ENCODE peak calls at places on chromosomes 13 and 19, in seven cellular contexts. One of them, this sample, is unnamed.

GRCh38 chr19:37953125-37953524 is 46.1 kb downstream of the SIPA1L3 start:
- DNase-seq in tibial artery: no peak
- DNase-seq in activated T-helper 1 cell treated with anti-CD3 and anti-CD28 coated beads, Interleukin-12 subunit alpha, Interleukin-12 subunit beta, Interleukin-2, Interleukin-4 antibody, amounts not matched to agents 30 ng/mL and 10 ng/mL and 1 ng/mL, durations not matched to agents 14 hours and 24 hours and 36 hours: no peak
- DNase-seq in endothelial cell: no peak
- DNase-seq in T-helper 2 cell: no peak
- DNase-seq in stimulated activated CD4-positive, alpha-beta T cell treated with anti-CD3 and anti-CD28 coated beads, Interleukin-4, amount 100 ng/mL, for 1 hour: no peak
- DNase-seq in WTC11: no peak
- DNase-seq in this sample: no peak

GRCh38 chr13:44620057-44620456 is 43.9 kb upstream of the TSC22D1 start:
- DNase-seq in tibial artery: no peak
- DNase-seq in activated T-helper 1 cell treated with anti-CD3 and anti-CD28 coated beads, Interleukin-12 subunit alpha, Interleukin-12 subunit beta, Interleukin-2, Interleukin-4 antibody, amounts not matched to agents 30 ng/mL and 10 ng/mL and 1 ng/mL, durations not matched to agents 14 hours and 24 hours and 36 hours: no peak
- DNase-seq in endothelial cell: no peak
- DNase-seq in T-helper 2 cell: no peak
- DNase-seq in stimulated activated CD4-positive, alpha-beta T cell treated with anti-CD3 and anti-CD28 coated beads, Interleukin-4, amount 100 ng/mL, for 1 hour: no peak
- DNase-seq in WTC11: no peak
- DNase-seq in this sample: peak; percentile 24

GRCh38 chr13:93554514-93554913 is 327.9 kb downstream of the GPC6 start:
- DNase-seq in tibial artery: no peak
- DNase-seq in activated T-helper 1 cell treated with anti-CD3 and anti-CD28 coated beads, Interleukin-12 subunit alpha, Interleukin-12 subunit beta, Interleukin-2, Interleukin-4 antibody, amounts not matched to agents 30 ng/mL and 10 ng/mL and 1 ng/mL, durations not matched to agents 14 hours and 24 hours and 36 hours: no peak
- DNase-seq in endothelial cell: no peak
- DNase-seq in T-helper 2 cell: no peak
- DNase-seq in stimulated activated CD4-positive, alpha-beta T cell treated with anti-CD3 and anti-CD28 coated beads, Interleukin-4, amount 100 ng/mL, for 1 hour: no peak
- DNase-seq in WTC11: no peak
- DNase-seq in this sample: no peak

GRCh38 chr13:40406405-40407138 is 259.9 kb downstream of the FOXO1 start:
- DNase-seq in tibial artery: no peak
- DNase-seq in activated T-helper 1 cell treated with anti-CD3 and anti-CD28 coated beads, Interleukin-12 subunit alpha, Interleukin-12 subunit beta, Interleukin-2, Interleukin-4 antibody, amounts not matched to agents 30 ng/mL and 10 ng/mL and 1 ng/mL, durations not matched to agents 14 hours and 24 hours and 36 hours: no peak
- DNase-seq in endothelial cell: no peak
- DNase-seq in T-helper 2 cell: no peak
- DNase-seq in stimulated activated CD4-positive, alpha-beta T cell treated with anti-CD3 and anti-CD28 coated beads, Interleukin-4, amount 100 ng/mL, for 1 hour: no peak
- DNase-seq in WTC11: no peak
- DNase-seq in this sample: no peak

GRCh38 chr13:49218493-49219051 is 1.6 kb upstream of the MLNR start:
- DNase-seq in tibial artery: no peak
- DNase-seq in activated T-helper 1 cell treated with anti-CD3 and anti-CD28 coated beads, Interleukin-12 subunit alpha, Interleukin-12 subunit beta, Interleukin-2, Interleukin-4 antibody, amounts not matched to agents 30 ng/mL and 10 ng/mL and 1 ng/mL, durations not matched to agents 14 hours and 24 hours and 36 hours: no peak
- DNase-seq in endothelial cell: no peak
- DNase-seq in T-helper 2 cell: no peak
- DNase-seq in stimulated activated CD4-positive, alpha-beta T cell treated with anti-CD3 and anti-CD28 coated beads, Interleukin-4, amount 100 ng/mL, for 1 hour: no peak
- DNase-seq in WTC11: peak; percentile 38
- DNase-seq in this sample: no peak

GRCh38 chr13:30892966-30893365 is 13.1 kb upstream of the MEDAG start:
- DNase-seq in tibial artery: peak; percentile 79
- DNase-seq in activated T-helper 1 cell treated with anti-CD3 and anti-CD28 coated beads, Interleukin-12 subunit alpha, Interleukin-12 subunit beta, Interleukin-2, Interleukin-4 antibody, amounts not matched to agents 30 ng/mL and 10 ng/mL and 1 ng/mL, durations not matched to agents 14 hours and 24 hours and 36 hours: no peak
- DNase-seq in endothelial cell: peak; percentile 76
- DNase-seq in T-helper 2 cell: peak; percentile 14
- DNase-seq in stimulated activated CD4-positive, alpha-beta T cell treated with anti-CD3 and anti-CD28 coated beads, Interleukin-4, amount 100 ng/mL, for 1 hour: peak; percentile 16
- DNase-seq in WTC11: peak; percentile 89
- DNase-seq in this sample: peak; percentile 48

GRCh38 chr13:106281426-106281825 is 254.0 kb downstream of the EFNB2 start:
- DNase-seq in tibial artery: no peak
- DNase-seq in activated T-helper 1 cell treated with anti-CD3 and anti-CD28 coated beads, Interleukin-12 subunit alpha, Interleukin-12 subunit beta, Interleukin-2, Interleukin-4 antibody, amounts not matched to agents 30 ng/mL and 10 ng/mL and 1 ng/mL, durations not matched to agents 14 hours and 24 hours and 36 hours: no peak
- DNase-seq in endothelial cell: no peak
- DNase-seq in T-helper 2 cell: no peak
- DNase-seq in stimulated activated CD4-positive, alpha-beta T cell treated with anti-CD3 and anti-CD28 coated beads, Interleukin-4, amount 100 ng/mL, for 1 hour: no peak
- DNase-seq in WTC11: no peak
- DNase-seq in this sample: no peak

GRCh38 chr19:52923782-52924593 is 760 bp upstream of the ZNF888 start:
- DNase-seq in tibial artery: peak; percentile 63
- DNase-seq in activated T-helper 1 cell treated with anti-CD3 and anti-CD28 coated beads, Interleukin-12 subunit alpha, Interleukin-12 subunit beta, Interleukin-2, Interleukin-4 antibody, amounts not matched to agents 30 ng/mL and 10 ng/mL and 1 ng/mL, durations not matched to agents 14 hours and 24 hours and 36 hours: no peak
- DNase-seq in endothelial cell: peak; percentile 35
- DNase-seq in T-helper 2 cell: no peak
- DNase-seq in stimulated activated CD4-positive, alpha-beta T cell treated with anti-CD3 and anti-CD28 coated beads, Interleukin-4, amount 100 ng/mL, for 1 hour: no peak
- DNase-seq in WTC11: peak; percentile 54
- DNase-seq in this sample: peak; percentile 19

GRCh38 chr19:33798701-33799111 is 2.0 kb downstream of the KCTD15 start:
- DNase-seq in tibial artery: no peak
- DNase-seq in activated T-helper 1 cell treated with anti-CD3 and anti-CD28 coated beads, Interleukin-12 subunit alpha, Interleukin-12 subunit beta, Interleukin-2, Interleukin-4 antibody, amounts not matched to agents 30 ng/mL and 10 ng/mL and 1 ng/mL, durations not matched to agents 14 hours and 24 hours and 36 hours: no peak
- DNase-seq in endothelial cell: peak; percentile 18
- DNase-seq in T-helper 2 cell: no peak
- DNase-seq in stimulated activated CD4-positive, alpha-beta T cell treated with anti-CD3 and anti-CD28 coated beads, Interleukin-4, amount 100 ng/mL, for 1 hour: no peak
- DNase-seq in WTC11: no peak
- DNase-seq in this sample: no peak

GRCh38 chr19:1873524-1874473 is 10.4 kb upstream of the KLF16 start:
- DNase-seq in tibial artery: no peak
- DNase-seq in activated T-helper 1 cell treated with anti-CD3 and anti-CD28 coated beads, Interleukin-12 subunit alpha, Interleukin-12 subunit beta, Interleukin-2, Interleukin-4 antibody, amounts not matched to agents 30 ng/mL and 10 ng/mL and 1 ng/mL, durations not matched to agents 14 hours and 24 hours and 36 hours: no peak
- DNase-seq in endothelial cell: no peak
- DNase-seq in T-helper 2 cell: no peak
- DNase-seq in stimulated activated CD4-positive, alpha-beta T cell treated with anti-CD3 and anti-CD28 coated beads, Interleukin-4, amount 100 ng/mL, for 1 hour: no peak
- DNase-seq in WTC11: no peak
- DNase-seq in this sample: no peak

GRCh38 chr13:73602295-73602694 is 531.9 kb downstream of the KLF12 start:
- DNase-seq in tibial artery: no peak
- DNase-seq in activated T-helper 1 cell treated with anti-CD3 and anti-CD28 coated beads, Interleukin-12 subunit alpha, Interleukin-12 subunit beta, Interleukin-2, Interleukin-4 antibody, amounts not matched to agents 30 ng/mL and 10 ng/mL and 1 ng/mL, durations not matched to agents 14 hours and 24 hours and 36 hours: no peak
- DNase-seq in endothelial cell: no peak
- DNase-seq in T-helper 2 cell: peak; percentile 48
- DNase-seq in stimulated activated CD4-positive, alpha-beta T cell treated with anti-CD3 and anti-CD28 coated beads, Interleukin-4, amount 100 ng/mL, for 1 hour: no peak
- DNase-seq in WTC11: no peak
- DNase-seq in this sample: no peak

GRCh38 chr19:4171676-4172075 is 10.7 kb downstream of the SIRT6 start:
- DNase-seq in tibial artery: no peak
- DNase-seq in activated T-helper 1 cell treated with anti-CD3 and anti-CD28 coated beads, Interleukin-12 subunit alpha, Interleukin-12 subunit beta, Interleukin-2, Interleukin-4 antibody, amounts not matched to agents 30 ng/mL and 10 ng/mL and 1 ng/mL, durations not matched to agents 14 hours and 24 hours and 36 hours: no peak
- DNase-seq in endothelial cell: no peak
- DNase-seq in T-helper 2 cell: no peak
- DNase-seq in stimulated activated CD4-positive, alpha-beta T cell treated with anti-CD3 and anti-CD28 coated beads, Interleukin-4, amount 100 ng/mL, for 1 hour: no peak
- DNase-seq in WTC11: no peak
- DNase-seq in this sample: no peak

GRCh38 chr13:73984949-73985691 is 149.1 kb downstream of the KLF12 start:
- DNase-seq in tibial artery: no peak
- DNase-seq in activated T-helper 1 cell treated with anti-CD3 and anti-CD28 coated beads, Interleukin-12 subunit alpha, Interleukin-12 subunit beta, Interleukin-2, Interleukin-4 antibody, amounts not matched to agents 30 ng/mL and 10 ng/mL and 1 ng/mL, durations not matched to agents 14 hours and 24 hours and 36 hours: peak; percentile 48
- DNase-seq in endothelial cell: no peak
- DNase-seq in T-helper 2 cell: peak; percentile 78
- DNase-seq in stimulated activated CD4-positive, alpha-beta T cell treated with anti-CD3 and anti-CD28 coated beads, Interleukin-4, amount 100 ng/mL, for 1 hour: peak; percentile 66
- DNase-seq in WTC11: no peak
- DNase-seq in this sample: no peak

GRCh38 chr19:38055040-38055439 is 148.0 kb downstream of the SIPA1L3 start:
- DNase-seq in tibial artery: no peak
- DNase-seq in activated T-helper 1 cell treated with anti-CD3 and anti-CD28 coated beads, Interleukin-12 subunit alpha, Interleukin-12 subunit beta, Interleukin-2, Interleukin-4 antibody, amounts not matched to agents 30 ng/mL and 10 ng/mL and 1 ng/mL, durations not matched to agents 14 hours and 24 hours and 36 hours: no peak
- DNase-seq in endothelial cell: peak; percentile 26
- DNase-seq in T-helper 2 cell: no peak
- DNase-seq in stimulated activated CD4-positive, alpha-beta T cell treated with anti-CD3 and anti-CD28 coated beads, Interleukin-4, amount 100 ng/mL, for 1 hour: no peak
- DNase-seq in WTC11: no peak
- DNase-seq in this sample: no peak

GRCh38 chr13:110575322-110576069 is 14.0 kb upstream of the RAB20 start:
- DNase-seq in tibial artery: no peak
- DNase-seq in activated T-helper 1 cell treated with anti-CD3 and anti-CD28 coated beads, Interleukin-12 subunit alpha, Interleukin-12 subunit beta, Interleukin-2, Interleukin-4 antibody, amounts not matched to agents 30 ng/mL and 10 ng/mL and 1 ng/mL, durations not matched to agents 14 hours and 24 hours and 36 hours: no peak
- DNase-seq in endothelial cell: no peak
- DNase-seq in T-helper 2 cell: peak; percentile 60
- DNase-seq in stimulated activated CD4-positive, alpha-beta T cell treated with anti-CD3 and anti-CD28 coated beads, Interleukin-4, amount 100 ng/mL, for 1 hour: no peak
- DNase-seq in WTC11: no peak
- DNase-seq in this sample: peak; percentile 43

GRCh38 chr13:40452741-40453665 is 213.4 kb downstream of the FOXO1 start:
- DNase-seq in tibial artery: no peak
- DNase-seq in activated T-helper 1 cell treated with anti-CD3 and anti-CD28 coated beads, Interleukin-12 subunit alpha, Interleukin-12 subunit beta, Interleukin-2, Interleukin-4 antibody, amounts not matched to agents 30 ng/mL and 10 ng/mL and 1 ng/mL, durations not matched to agents 14 hours and 24 hours and 36 hours: no peak
- DNase-seq in endothelial cell: no peak
- DNase-seq in T-helper 2 cell: no peak
- DNase-seq in stimulated activated CD4-positive, alpha-beta T cell treated with anti-CD3 and anti-CD28 coated beads, Interleukin-4, amount 100 ng/mL, for 1 hour: no peak
- DNase-seq in WTC11: no peak
- DNase-seq in this sample: no peak

GRCh38 chr19:55240713-55241020 is 12.1 kb upstream of the TMEM86B start:
- DNase-seq in tibial artery: no peak
- DNase-seq in activated T-helper 1 cell treated with anti-CD3 and anti-CD28 coated beads, Interleukin-12 subunit alpha, Interleukin-12 subunit beta, Interleukin-2, Interleukin-4 antibody, amounts not matched to agents 30 ng/mL and 10 ng/mL and 1 ng/mL, durations not matched to agents 14 hours and 24 hours and 36 hours: no peak
- DNase-seq in endothelial cell: no peak
- DNase-seq in T-helper 2 cell: no peak
- DNase-seq in stimulated activated CD4-positive, alpha-beta T cell treated with anti-CD3 and anti-CD28 coated beads, Interleukin-4, amount 100 ng/mL, for 1 hour: no peak
- DNase-seq in WTC11: no peak
- DNase-seq in this sample: no peak

GRCh38 chr13:44629465-44630183 is 53.5 kb upstream of the TSC22D1 start:
- DNase-seq in tibial artery: no peak
- DNase-seq in activated T-helper 1 cell treated with anti-CD3 and anti-CD28 coated beads, Interleukin-12 subunit alpha, Interleukin-12 subunit beta, Interleukin-2, Interleukin-4 antibody, amounts not matched to agents 30 ng/mL and 10 ng/mL and 1 ng/mL, durations not matched to agents 14 hours and 24 hours and 36 hours: no peak
- DNase-seq in endothelial cell: no peak
- DNase-seq in T-helper 2 cell: no peak
- DNase-seq in stimulated activated CD4-positive, alpha-beta T cell treated with anti-CD3 and anti-CD28 coated beads, Interleukin-4, amount 100 ng/mL, for 1 hour: no peak
- DNase-seq in WTC11: no peak
- DNase-seq in this sample: peak; percentile 68

GRCh38 chr19:34226036-34226435 is 28.3 kb upstream of the GARRE1 start:
- DNase-seq in tibial artery: no peak
- DNase-seq in activated T-helper 1 cell treated with anti-CD3 and anti-CD28 coated beads, Interleukin-12 subunit alpha, Interleukin-12 subunit beta, Interleukin-2, Interleukin-4 antibody, amounts not matched to agents 30 ng/mL and 10 ng/mL and 1 ng/mL, durations not matched to agents 14 hours and 24 hours and 36 hours: no peak
- DNase-seq in endothelial cell: no peak
- DNase-seq in T-helper 2 cell: peak; percentile 89
- DNase-seq in stimulated activated CD4-positive, alpha-beta T cell treated with anti-CD3 and anti-CD28 coated beads, Interleukin-4, amount 100 ng/mL, for 1 hour: no peak
- DNase-seq in WTC11: no peak
- DNase-seq in this sample: no peak

GRCh38 chr13:24670927-24671326 is 9.3 kb upstream of the ATP12A start:
- DNase-seq in tibial artery: no peak
- DNase-seq in activated T-helper 1 cell treated with anti-CD3 and anti-CD28 coated beads, Interleukin-12 subunit alpha, Interleukin-12 subunit beta, Interleukin-2, Interleukin-4 antibody, amounts not matched to agents 30 ng/mL and 10 ng/mL and 1 ng/mL, durations not matched to agents 14 hours and 24 hours and 36 hours: no peak
- DNase-seq in endothelial cell: peak; percentile 47
- DNase-seq in T-helper 2 cell: peak; percentile 19
- DNase-seq in stimulated activated CD4-positive, alpha-beta T cell treated with anti-CD3 and anti-CD28 coated beads, Interleukin-4, amount 100 ng/mL, for 1 hour: no peak
- DNase-seq in WTC11: peak; percentile 61
- DNase-seq in this sample: peak; percentile 33

GRCh38 chr13:74930402-74931165 is 551.4 kb downstream of the TBC1D4 start:
- DNase-seq in tibial artery: no peak
- DNase-seq in activated T-helper 1 cell treated with anti-CD3 and anti-CD28 coated beads, Interleukin-12 subunit alpha, Interleukin-12 subunit beta, Interleukin-2, Interleukin-4 antibody, amounts not matched to agents 30 ng/mL and 10 ng/mL and 1 ng/mL, durations not matched to agents 14 hours and 24 hours and 36 hours: no peak
- DNase-seq in endothelial cell: no peak
- DNase-seq in T-helper 2 cell: no peak
- DNase-seq in stimulated activated CD4-positive, alpha-beta T cell treated with anti-CD3 and anti-CD28 coated beads, Interleukin-4, amount 100 ng/mL, for 1 hour: no peak
- DNase-seq in WTC11: no peak
- DNase-seq in this sample: peak; percentile 43

This sample was measured in MG63.